ENCODE peak calls at places on chromosome 19, in ten cellular contexts. V is effector memory CD4-positive, alpha-beta T cell; G is bronchial epithelial cell; W is right atrium auricular region; P is HFF-Myc; M is HCT116; Y is CD4-positive, CD25-positive, alpha-beta regulatory T cell; J is thoracic aorta; A is cardiac fibroblast; D is mucosa of descending colon. F is an unnamed sample.
A peak's percentile ranks its signal among the peaks of the same experiment; 100 is the strongest.

GRCh38 chr19:53823380-53824120 is 564 bp downstream of the NLRP12 start:
- DNase-seq in V (no peak), G (no peak), W (no peak), P (no peak), M (no peak), Y (no peak), J (no peak), A (no peak), D (no peak), F (no peak)

GRCh38 chr19:16601378-16602052 is 26.5 kb downstream of the MED26 start:
- DNase-seq in V (no peak), G (no peak), W (no peak), P (no peak), M (no peak), Y (no peak), J (no peak), A (no peak), D (no peak), F (no peak)

GRCh38 chr19:48770223-48770622 is 14.9 kb downstream of the FGF21 start:
- DNase-seq in V (no peak), G (peak; percentile 35), W (no peak), P (no peak), M (no peak), Y (no peak), J (no peak), A (peak; percentile 85), D (no peak), F (no peak)

GRCh38 chr19:54662730-54663129 is at the start of gene LILRB4:
- DNase-seq in V (no peak), G (no peak), W (peak; percentile 66), P (no peak), M (no peak), Y (no peak), J (no peak), A (no peak), D (peak; percentile 59), F (no peak)

GRCh38 chr19:15776264-15776663 is 11.2 kb upstream of the OR10H5 start:
- DNase-seq in V (no peak), G (no peak), W (no peak), P (no peak), M (no peak), Y (no peak), J (no peak), A (no peak), D (no peak), F (no peak)

GRCh38 chr19:17311455-17312248 is 2.3 kb downstream of the DDA1 start:
- DNase-seq in V (no peak), G (peak; percentile 63), W (no peak), P (no peak), M (no peak), Y (no peak), J (no peak), A (no peak), D (no peak), F (no peak)

GRCh38 chr19:10520652-10521318 is 3.5 kb upstream of the S1PR5 start:
- DNase-seq in V (no peak), G (peak; percentile 88), W (no peak), P (no peak), M (no peak), Y (no peak), J (no peak), A (no peak), D (no peak), F (no peak)

GRCh38 chr19:898663-899062 is 5.4 kb downstream of the RNU6-9 start:
- DNase-seq in V (no peak), G (no peak), W (no peak), P (no peak), M (no peak), Y (no peak), J (no peak), A (no peak), D (peak; percentile 70), F (no peak)

GRCh38 chr19:47778954-47779351 is 450 bp downstream of the SELENOW start:
- DNase-seq in V (no peak), G (no peak), W (peak; percentile 60), P (no peak), M (no peak), Y (peak; percentile 23), J (no peak), A (peak; percentile 22), D (no peak), F (no peak)

GRCh38 chr19:53558404-53558803 is 20.5 kb downstream of the ZNF331 start:
- DNase-seq in V (no peak), G (no peak), W (no peak), P (no peak), M (no peak), Y (no peak), J (no peak), A (no peak), D (no peak), F (no peak)

GRCh38 chr19:50994129-50994528 is 7.3 kb downstream of the KLK8 start:
- DNase-seq in V (no peak), G (no peak), W (no peak), P (no peak), M (no peak), Y (no peak), J (no peak), A (no peak), D (no peak), F (no peak)

GRCh38 chr19:45863840-45864628 is at the start of gene FOXA3:
- DNase-seq in V (peak; percentile 37), G (no peak), W (no peak), P (no peak), M (no peak), Y (peak; percentile 60), J (no peak), A (peak; percentile 37), D (peak; percentile 84), F (peak; percentile 77)

GRCh38 chr19:45864629-45865082 is 530 bp downstream of the FOXA3 start:
- DNase-seq in V (no peak), G (no peak), W (no peak), P (no peak), M (no peak), Y (no peak), J (no peak), A (no peak), D (no peak), F (no peak)

GRCh38 chr19:45865269-45865948 is 1.3 kb downstream of the FOXA3 start:
- DNase-seq in V (no peak), G (no peak), W (no peak), P (no peak), M (no peak), Y (no peak), J (no peak), A (no peak), D (peak; percentile 76), F (no peak)

GRCh38 chr19:45863335-45863839 is 440 bp upstream of the SYMPK start:
- DNase-seq in V (no peak), G (no peak), W (no peak), P (no peak), M (no peak), Y (no peak), J (no peak), A (no peak), D (no peak), F (no peak)

GRCh38 chr19:45866400-45867176 is 2.5 kb downstream of the FOXA3 start:
- DNase-seq in V (no peak), G (no peak), W (no peak), P (no peak), M (no peak), Y (no peak), J (no peak), A (no peak), D (peak; percentile 46), F (no peak)
- H3K4me3 ChIP-seq in V (no peak overlapping the region), G (no peak overlapping the region), W (no peak overlapping the region), P (no peak overlapping the region), M (no peak overlapping the region), Y (no peak overlapping the region), J (no peak overlapping the region), A (no peak overlapping the region), D (peak overlapping the region; percentile 10), F (no peak overlapping the region)

GRCh38 chr19:3024870-3025515 is 4.1 kb downstream of the TLE2 start:
- DNase-seq in V (no peak), G (no peak), W (no peak), P (no peak), M (no peak), Y (peak; percentile 49), J (no peak), A (no peak), D (no peak), F (peak; percentile 74)
- H3K4me3 ChIP-seq in V (no peak overlapping the region), G (no peak overlapping the region), W (no peak overlapping the region), P (no peak overlapping the region), M (no peak overlapping the region), Y (no peak overlapping the region), J (no peak overlapping the region), A (no peak overlapping the region), D (no peak overlapping the region), F (peak overlapping the region; percentile 41)

GRCh38 chr19:18495204-18495911 is 26.5 kb downstream of the ELL start:
- DNase-seq in V (no peak), G (no peak), W (no peak), P (no peak), M (no peak), Y (no peak), J (no peak), A (no peak), D (no peak), F (no peak)
- H3K4me3 ChIP-seq in V (peak overlapping the region; percentile 10), G (no peak overlapping the region), W (no peak overlapping the region), P (no peak overlapping the region), M (no peak overlapping the region), Y (no peak overlapping the region), J (no peak overlapping the region), A (no peak overlapping the region), D (no peak overlapping the region), F (no peak overlapping the region)

GRCh38 chr19:34265221-34265650 is 10.9 kb downstream of the GARRE1 start:
- DNase-seq in V (no peak), G (peak; percentile 57), W (no peak), P (no peak), M (no peak), Y (no peak), J (no peak), A (no peak), D (no peak), F (no peak)

GRCh38 chr19:34269968-34270621 is 15.7 kb downstream of the GARRE1 start:
- DNase-seq in V (peak; percentile 71), G (peak; percentile 71), W (peak; percentile 78), P (peak; percentile 58), M (no peak), Y (peak; percentile 92), J (peak; percentile 16), A (peak; percentile 81), D (peak; percentile 72), F (no peak)

GRCh38 chr19:34273121-34273845 is 18.9 kb downstream of the GARRE1 start:
- DNase-seq in V (no peak), G (no peak), W (no peak), P (no peak), M (no peak), Y (no peak), J (no peak), A (no peak), D (no peak), F (no peak)

GRCh38 chr19:34269489-34269888 is 15.1 kb downstream of the GARRE1 start:
- DNase-seq in V (no peak), G (no peak), W (no peak), P (no peak), M (no peak), Y (no peak), J (no peak), A (no peak), D (no peak), F (no peak)

DNA sequence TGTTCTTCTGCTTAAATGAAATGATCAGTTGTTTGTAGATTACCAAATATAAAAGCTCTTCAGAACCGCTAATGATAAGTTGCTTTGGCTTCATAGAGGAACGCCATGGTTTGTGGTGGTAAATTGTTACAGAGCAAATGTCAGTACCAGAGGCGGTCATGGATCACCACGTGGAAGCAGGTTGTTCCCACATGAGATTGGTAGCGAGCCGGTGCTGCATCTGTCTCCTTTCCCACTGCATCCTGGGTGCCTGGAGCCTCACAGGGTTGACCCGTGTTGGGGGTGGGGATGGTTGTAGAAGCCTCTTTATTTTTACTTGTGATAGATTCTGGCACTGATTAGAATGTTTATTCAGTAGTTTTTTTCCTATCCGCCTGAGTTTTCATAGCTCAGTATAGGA is 14.7 kb downstream of the GARRE1 start:
- DNase-seq in V (no peak), G (no peak), W (no peak), P (no peak), M (no peak), Y (no peak), J (no peak), A (no peak), D (no peak), F (no peak)
- H3K4me3 ChIP-seq in V (peak overlapping the region; percentile 19), G (no peak overlapping the region), W (no peak overlapping the region), P (no peak overlapping the region), M (no peak overlapping the region), Y (peak overlapping the region; percentile 83), J (peak overlapping the region; percentile 46), A (no peak overlapping the region), D (no peak overlapping the region), F (no peak overlapping the region)

F was measured in WERI-Rb-1.